ENCODE peak calls at places on chromosomes 6 and 20, in seven cellular contexts. N is IMR-90, Z is K562, K is gastrocnemius medialis, C is H54, L is adrenal gland, D is A549. G is an unnamed sample.

GRCh38 chr6:125224236-125224861 is 70.8 kb downstream of the TPD52L1 start:
- DNase-seq in D (no peak), L (peak; percentile 33), K (no peak), Z (no peak), N (peak; percentile 11), C (no peak), G (no peak)

GRCh38 chr6:35477551-35478179 is 9.5 kb downstream of the RPL10A start:
- DNase-seq in D (no peak), Z (no peak), C (no peak), L (no peak), K (no peak), N (no peak), G (no peak)

GRCh38 chr6:166027761-166028160 is 139.9 kb downstream of the TBXT start:
- DNase-seq in Z (no peak), C (no peak), N (peak; percentile 61), D (no peak), L (no peak), K (no peak), G (no peak)

GRCh38 chr6:72205500-72205899 is 319.1 kb downstream of the RIMS1 start:
- DNase-seq in L (no peak), K (no peak), C (no peak), D (no peak), Z (no peak), N (peak; percentile 62), G (no peak)

GRCh38 chr6:111922454-111923297 is 49.4 kb upstream of the FYN start:
- DNase-seq in K (no peak), L (no peak), N (peak; percentile 59), D (no peak), Z (no peak), C (no peak), G (no peak)

GRCh38 chr6:21186479-21187055 is 407.0 kb upstream of the SOX4 start:
- DNase-seq in Z (no peak), K (no peak), N (peak; percentile 38), D (no peak), C (no peak), L (no peak), G (no peak)

GRCh38 chr20:1215386-1216170 is 10.3 kb upstream of the RAD21L1 start:
- DNase-seq in Z (peak; percentile 84), N (no peak), K (no peak), C (no peak), L (no peak), D (no peak), G (no peak)

GRCh38 chr6:105135907-105136432 is 43.8 kb downstream of the POPDC3 start:
- DNase-seq in Z (no peak), C (no peak), D (no peak), N (peak; percentile 22), L (no peak), K (no peak), G (no peak)

GRCh38 chr6:166644631-166645030 is 17.6 kb upstream of the RPS6KA2 start:
- DNase-seq in K (no peak), Z (no peak), C (no peak), N (no peak), L (no peak), D (no peak), G (no peak)

GRCh38 chr6:75230484-75231325 is 12.9 kb downstream of the COX7A2 start:
- DNase-seq in D (peak; percentile 52), K (no peak), Z (peak; percentile 57), N (peak; percentile 67), L (peak; percentile 34), C (no peak), G (no peak)

GRCh38 chr6:21111399-21111725 is 482.2 kb upstream of the SOX4 start:
- DNase-seq in Z (no peak), N (peak; percentile 1), C (no peak), K (no peak), D (peak; percentile 22), L (no peak), G (no peak)

GRCh38 chr6:141510803-141511202 is 621.9 kb upstream of the GJE1 start:
- DNase-seq in C (no peak), K (no peak), L (no peak), Z (no peak), N (peak; percentile 23), D (no peak), G (no peak)

GRCh38 chr6:40999498-41000070 is 39.4 kb downstream of the UNC5CL start:
- DNase-seq in K (peak; percentile 16), N (peak; percentile 32), C (peak; percentile 30), D (peak; percentile 81), L (peak; percentile 68), Z (peak; percentile 83), G (no peak)

GRCh38 chr6:151765444-151765886 is 42.0 kb upstream of the ESR1 start:
- DNase-seq in N (peak; percentile 77), Z (peak; percentile 69), C (peak; percentile 9), D (peak; percentile 56), L (peak; percentile 67), K (peak; percentile 17), G (no peak)

GRCh38 chr6:78810146-78810545 is 57.2 kb upstream of the IRAK1BP1 start:
- DNase-seq in C (peak; percentile 7), Z (peak; percentile 12), K (no peak), N (peak; percentile 50), D (peak; percentile 23), L (peak; percentile 9), G (no peak)

GRCh38 chr6:121881974-121882667 is 446.7 kb downstream of the GJA1 start:
- DNase-seq in K (no peak), Z (no peak), N (peak; percentile 92), D (no peak), L (no peak), C (no peak), G (no peak)

GRCh38 chr6:158222066-158222465 is 53.9 kb downstream of the GTF2H5 start:
- DNase-seq in N (no peak), D (no peak), K (no peak), Z (no peak), L (no peak), C (no peak), G (no peak)

GRCh38 chr6:158219229-158219628 is 51.1 kb downstream of the GTF2H5 start:
- DNase-seq in C (peak; percentile 39), K (no peak), Z (no peak), N (peak; percentile 96), L (no peak), D (peak; percentile 45), G (no peak)

GRCh38 chr6:158223926-158224325 is 55.8 kb downstream of the GTF2H5 start:
- DNase-seq in N (no peak), D (no peak), Z (no peak), K (no peak), C (no peak), L (no peak), G (peak; percentile 59)

GRCh38 chr6:158218467-158218866 is 50.3 kb downstream of the GTF2H5 start:
- DNase-seq in D (no peak), K (no peak), L (no peak), N (no peak), C (no peak), Z (no peak), G (no peak)

GRCh38 chr6:158220786-158221442 is 52.8 kb downstream of the GTF2H5 start:
- DNase-seq in Z (peak; percentile 94), K (peak; percentile 62), C (peak; percentile 47), L (peak; percentile 82), N (peak; percentile 78), D (peak; percentile 80), G (peak; percentile 63)
- TF ChIP-seq POLR2A in Z (no peak), K (no peak), C (no peak), L (no peak), N (peak; percentile 55), D (no peak), G (no peak)

DNA sequence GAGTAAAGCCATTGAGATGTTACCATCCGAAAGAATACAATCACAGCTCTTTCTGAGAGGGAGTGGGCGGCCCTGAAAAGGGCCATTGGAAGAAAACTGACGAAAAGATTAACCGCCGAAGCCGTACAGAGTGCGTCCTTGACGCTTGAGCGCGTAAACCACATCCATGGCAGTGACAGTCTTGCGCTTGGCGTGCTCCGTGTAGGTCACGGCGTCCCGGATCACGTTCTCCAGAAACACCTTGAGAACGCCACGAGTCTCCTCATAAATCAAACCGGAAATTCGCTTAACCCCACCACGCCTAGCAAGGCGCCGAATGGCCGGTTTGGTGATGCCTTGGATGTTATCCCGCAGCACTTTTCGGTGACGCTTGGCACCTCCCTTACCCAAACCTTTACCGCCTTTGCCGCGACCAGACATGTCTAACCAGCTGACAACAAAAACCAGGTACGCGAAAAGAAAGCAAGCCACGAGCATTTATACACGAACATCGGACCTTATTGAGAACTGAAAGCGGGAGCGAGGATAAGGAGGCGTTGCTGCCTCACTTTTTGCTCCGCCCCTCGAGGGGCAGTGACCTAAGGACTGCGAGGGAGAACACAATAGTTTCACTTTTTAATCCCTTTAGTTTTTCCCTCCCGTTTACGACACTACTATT is 60.3 kb upstream of the HFE start:
- DNase-seq in Z (peak; percentile 99), N (peak; percentile 92), D (peak; percentile 96), C (no peak), L (peak; percentile 95), K (peak; percentile 74), G (peak; percentile 97)
- TF ChIP-seq POLR2A in Z (peak; percentile 100), N (peak; percentile 95), D (peak; percentile 97), C (peak; percentile 98), L (peak; percentile 99), K (peak; percentile 83), G (no peak)

DNA sequence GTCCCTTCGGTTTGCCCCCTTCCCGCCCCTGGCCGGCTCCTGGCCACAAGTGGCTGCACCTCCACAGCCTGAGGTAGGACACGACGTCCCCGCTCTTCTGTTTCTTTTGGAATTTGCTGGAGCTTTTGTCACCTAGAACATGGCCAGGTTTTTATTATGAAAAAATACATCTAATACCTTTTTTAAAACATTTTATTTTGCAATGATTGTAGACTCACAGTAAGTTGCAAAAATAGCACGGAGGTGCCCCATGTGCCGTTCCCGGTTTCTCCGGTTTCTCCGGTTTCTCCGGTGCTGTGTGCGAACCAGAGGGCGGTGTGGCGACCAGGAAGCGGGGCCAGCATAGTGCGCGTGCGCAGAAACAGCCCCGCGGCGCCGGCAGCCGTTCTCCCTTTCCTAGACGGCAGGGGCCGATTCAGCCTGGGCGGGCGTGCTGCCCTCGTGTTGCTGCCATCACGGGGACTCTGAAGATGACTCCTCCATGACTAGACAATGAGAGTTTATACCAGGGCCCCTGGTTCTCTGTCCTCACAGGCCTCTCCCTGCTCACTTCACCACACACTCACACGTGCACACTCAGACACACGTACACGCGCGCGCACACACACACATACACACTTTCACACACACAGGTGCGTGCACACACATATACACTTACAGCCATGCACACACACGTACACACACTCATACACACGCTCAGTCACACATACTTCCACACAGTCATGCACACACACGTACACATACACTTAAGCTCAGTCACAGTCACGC is 102.1 kb downstream of the TMEM242 start:
- DNase-seq in K (peak; percentile 44), N (peak; percentile 63), Z (peak; percentile 92), L (peak; percentile 84), D (peak; percentile 70), C (peak; percentile 65), G (peak; percentile 82)
- TF ChIP-seq POLR2A in K (no peak), N (no peak), Z (peak; percentile 80), L (no peak), D (peak; percentile 35), C (no peak), G (no peak)

GRCh38 chr6:143842468-143842901 is 653 bp upstream of the LTV1 start:
- DNase-seq in K (no peak), D (no peak), L (no peak), N (peak; percentile 59), Z (no peak), C (no peak), G (no peak)

GRCh38 chr6:143845033-143845432 is 1.9 kb downstream of the LTV1 start:
- DNase-seq in Z (no peak), K (no peak), D (no peak), C (no peak), L (no peak), N (no peak), G (no peak)

GRCh38 chr6:143840595-143840994 is 2.5 kb upstream of the LTV1 start:
- DNase-seq in K (no peak), C (no peak), N (no peak), Z (no peak), D (no peak), L (no peak), G (no peak)

GRCh38 chr6:143843689-143844405 is 709 bp downstream of the LTV1 start:
- DNase-seq in N (peak; percentile 11), D (peak; percentile 9), K (no peak), C (no peak), Z (peak; percentile 42), L (no peak), G (no peak)

GRCh38 chr6:143842902-143843688 is at the start of gene LTV1:
- DNase-seq in L (peak; percentile 98), Z (peak; percentile 99), D (peak; percentile 95), C (peak; percentile 85), N (peak; percentile 96), K (peak; percentile 94), G (peak; percentile 99)
- TF ChIP-seq POLR2A in L (peak; percentile 34), Z (peak; percentile 95), D (peak; percentile 39), C (no peak), N (peak; percentile 89), K (peak; percentile 53), G (no peak)

G was measured in lower leg skin.